ENCODE peak calls at places on chromosomes 12 and 14, in four cellular contexts. J is transverse colon, U is cardiac muscle cell, F is HFFc6. M is an unnamed sample.

GRCh38 chr12:80943345-80943744 is 5.6 kb upstream of the LIN7A start:
- DNase-seq in F (no peak), J (no peak), U (no peak), M (no peak)

GRCh38 chr12:129195081-129195480 is 341.8 kb downstream of the GLT1D1 start:
- DNase-seq in U (no peak), F (no peak), J (no peak), M (no peak)

GRCh38 chr12:4164591-4165558 is 108.7 kb upstream of the CCND2 start:
- DNase-seq in J (peak), F (peak), U (peak), M (peak)

GRCh38 chr14:68286667-68287066 is 467.1 kb downstream of the RAD51B start:
- DNase-seq in U (no peak), F (peak), J (no peak), M (no peak)

GRCh38 chr14:60161176-60162107 is 3.8 kb downstream of the DHRS7 start:
- DNase-seq in U (peak), F (no peak), J (no peak), M (no peak)

GRCh38 chr14:25516838-25517237 is 466.9 kb upstream of the STXBP6 start:
- DNase-seq in F (no peak), U (no peak), J (no peak), M (no peak)

GRCh38 chr12:113135178-113136127 is at the start of gene RASAL1:
- DNase-seq in J (peak), U (no peak), F (no peak), M (peak)

GRCh38 chr14:88791629-88792571 is 853 bp downstream of the EML5 start:
- DNase-seq in J (peak), U (no peak), F (peak), M (no peak)

GRCh38 chr14:76203086-76204001 is 51.6 kb downstream of the GPATCH2L start:
- DNase-seq in J (no peak), F (peak), U (peak), M (peak)

GRCh38 chr14:22524105-22524783 is 64.8 kb downstream of the DAD1 start:
- DNase-seq in F (no peak), U (no peak), J (no peak), M (no peak)

GRCh38 chr14:102711207-102711606 is 66.0 kb upstream of the TRAF3 start:
- DNase-seq in U (no peak), J (no peak), F (no peak), M (no peak)

GRCh38 chr12:18389820-18390219 is 128.5 kb downstream of the PIK3C2G start:
- DNase-seq in U (no peak), J (no peak), F (no peak), M (no peak)

DNA sequence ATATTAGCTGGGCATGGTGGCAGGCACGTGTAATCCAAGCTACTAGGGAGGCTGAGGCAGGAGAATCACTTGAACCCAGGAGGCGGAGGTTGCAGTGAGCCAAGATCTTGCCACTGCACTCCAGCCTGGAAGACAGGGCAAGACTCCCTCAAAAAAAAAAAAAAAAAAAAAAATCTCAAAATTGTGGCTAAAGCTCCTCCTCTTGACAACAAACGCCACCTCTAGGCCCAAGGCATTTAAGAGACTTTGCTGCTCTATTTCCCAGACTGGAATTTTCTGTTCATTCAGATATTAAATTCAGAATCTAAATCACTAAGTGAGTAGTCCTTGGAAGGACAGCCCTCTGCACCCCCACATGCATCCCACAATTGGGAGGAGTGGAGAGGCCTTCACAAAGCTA is 1.4 kb downstream of the ZFYVE1 start:
- DNase-seq in U (peak), F (no peak), J (no peak), M (no peak)
- TF ChIP-seq CTCF in U (no peak), F (no peak), J (no peak), M (no peak)

GRCh38 chr14:78486081-78486480 is 315.9 kb downstream of the NRXN3 start:
- DNase-seq in F (no peak), J (no peak), U (no peak), M (no peak)

GRCh38 chr14:78486621-78487020 is 316.4 kb downstream of the NRXN3 start:
- DNase-seq in F (no peak), J (no peak), U (no peak), M (no peak)

GRCh38 chr14:78491015-78491414 is 320.8 kb downstream of the NRXN3 start:
- DNase-seq in U (no peak), F (no peak), J (no peak), M (no peak)
- TF ChIP-seq CTCF in U (no peak), F (no peak), J (no peak), M (no peak)

GRCh38 chr12:65881965-65882413 is 57.7 kb downstream of the HMGA2 start:
- DNase-seq in F (no peak), U (peak), J (peak), M (no peak)
- TF ChIP-seq CTCF in F (peak), U (peak), J (no peak), M (no peak)

GRCh38 chr12:107607464-107608392 is 77.9 kb upstream of the PWP1 start:
- DNase-seq in F (peak), J (peak), U (peak), M (peak)
- TF ChIP-seq CTCF in F (peak), J (peak), U (peak), M (peak)